ENCODE peak calls at places on chromosomes 2 and 18, in ten cellular contexts. One of them, this sample, is unnamed.

GRCh38 chr18:76544511-76545350 is 49.7 kb upstream of the ZNF516 start:
- DNase-seq in stimulated activated naive CD4-positive, alpha-beta T cell: no peak
- DNase-seq in NCI-H2081: peak; percentile 25
- DNase-seq in NCI-H1694 treated with DMSO at 0.1 percent for 48 hours: no peak
- DNase-seq in T-helper 1 cell: no peak
- DNase-seq in activated CD4-positive, CD25-positive, alpha-beta regulatory T cell treated with anti-CD3 and anti-CD28 coated beads, Interleukin-2, amount 50 U/mL, for 72 hours: no peak
- DNase-seq in ELR: no peak
- DNase-seq in effector memory CD8-positive, alpha-beta T cell: no peak
- DNase-seq in NCI-H1092: no peak
- DNase-seq in adrenal gland: no peak
- DNase-seq in this sample: no peak

GRCh38 chr2:195898505-195898904 is 170.1 kb downstream of the DNAH7 start:
- DNase-seq in stimulated activated naive CD4-positive, alpha-beta T cell: no peak
- DNase-seq in NCI-H2081: no peak
- DNase-seq in NCI-H1694 treated with DMSO at 0.1 percent for 48 hours: peak; percentile 90
- DNase-seq in T-helper 1 cell: no peak
- DNase-seq in activated CD4-positive, CD25-positive, alpha-beta regulatory T cell treated with anti-CD3 and anti-CD28 coated beads, Interleukin-2, amount 50 U/mL, for 72 hours: no peak
- DNase-seq in ELR: peak; percentile 94
- DNase-seq in effector memory CD8-positive, alpha-beta T cell: no peak
- DNase-seq in NCI-H1092: peak; percentile 37
- DNase-seq in adrenal gland: peak; percentile 71
- DNase-seq in this sample: no peak

GRCh38 chr2:171754254-171754939 is 67.1 kb downstream of the DYNC1I2 start:
- DNase-seq in stimulated activated naive CD4-positive, alpha-beta T cell: no peak
- DNase-seq in NCI-H2081: no peak
- DNase-seq in NCI-H1694 treated with DMSO at 0.1 percent for 48 hours: no peak
- DNase-seq in T-helper 1 cell: no peak
- DNase-seq in activated CD4-positive, CD25-positive, alpha-beta regulatory T cell treated with anti-CD3 and anti-CD28 coated beads, Interleukin-2, amount 50 U/mL, for 72 hours: no peak
- DNase-seq in ELR: peak; percentile 34
- DNase-seq in effector memory CD8-positive, alpha-beta T cell: no peak
- DNase-seq in NCI-H1092: no peak
- DNase-seq in adrenal gland: no peak
- DNase-seq in this sample: no peak

GRCh38 chr2:101540518-101540917 is 65.6 kb upstream of the RFX8 start:
- DNase-seq in stimulated activated naive CD4-positive, alpha-beta T cell: no peak
- DNase-seq in NCI-H2081: no peak
- DNase-seq in NCI-H1694 treated with DMSO at 0.1 percent for 48 hours: no peak
- DNase-seq in T-helper 1 cell: no peak
- DNase-seq in activated CD4-positive, CD25-positive, alpha-beta regulatory T cell treated with anti-CD3 and anti-CD28 coated beads, Interleukin-2, amount 50 U/mL, for 72 hours: no peak
- DNase-seq in ELR: peak; percentile 30
- DNase-seq in effector memory CD8-positive, alpha-beta T cell: no peak
- DNase-seq in NCI-H1092: no peak
- DNase-seq in adrenal gland: no peak
- DNase-seq in this sample: no peak

GRCh38 chr2:9549420-9549819 is 6.2 kb downstream of the ADAM17 start:
- DNase-seq in stimulated activated naive CD4-positive, alpha-beta T cell: no peak
- DNase-seq in NCI-H2081: no peak
- DNase-seq in NCI-H1694 treated with DMSO at 0.1 percent for 48 hours: no peak
- DNase-seq in T-helper 1 cell: no peak
- DNase-seq in activated CD4-positive, CD25-positive, alpha-beta regulatory T cell treated with anti-CD3 and anti-CD28 coated beads, Interleukin-2, amount 50 U/mL, for 72 hours: no peak
- DNase-seq in ELR: no peak
- DNase-seq in effector memory CD8-positive, alpha-beta T cell: no peak
- DNase-seq in NCI-H1092: no peak
- DNase-seq in adrenal gland: no peak
- DNase-seq in this sample: no peak

GRCh38 chr2:135281375-135281774 is 229.3 kb downstream of the RAB3GAP1 start:
- DNase-seq in stimulated activated naive CD4-positive, alpha-beta T cell: no peak
- DNase-seq in NCI-H2081: no peak
- DNase-seq in NCI-H1694 treated with DMSO at 0.1 percent for 48 hours: no peak
- DNase-seq in T-helper 1 cell: no peak
- DNase-seq in activated CD4-positive, CD25-positive, alpha-beta regulatory T cell treated with anti-CD3 and anti-CD28 coated beads, Interleukin-2, amount 50 U/mL, for 72 hours: no peak
- DNase-seq in ELR: no peak
- DNase-seq in effector memory CD8-positive, alpha-beta T cell: no peak
- DNase-seq in NCI-H1092: no peak
- DNase-seq in adrenal gland: no peak
- DNase-seq in this sample: no peak

GRCh38 chr2:220847587-220847986 is 724.5 kb downstream of the EPHA4 start:
- DNase-seq in stimulated activated naive CD4-positive, alpha-beta T cell: no peak
- DNase-seq in NCI-H2081: no peak
- DNase-seq in NCI-H1694 treated with DMSO at 0.1 percent for 48 hours: no peak
- DNase-seq in T-helper 1 cell: no peak
- DNase-seq in activated CD4-positive, CD25-positive, alpha-beta regulatory T cell treated with anti-CD3 and anti-CD28 coated beads, Interleukin-2, amount 50 U/mL, for 72 hours: no peak
- DNase-seq in ELR: peak; percentile 79
- DNase-seq in effector memory CD8-positive, alpha-beta T cell: no peak
- DNase-seq in NCI-H1092: no peak
- DNase-seq in adrenal gland: no peak
- DNase-seq in this sample: no peak

GRCh38 chr2:9297156-9297555 is 90.5 kb downstream of the ASAP2 start:
- DNase-seq in stimulated activated naive CD4-positive, alpha-beta T cell: no peak
- DNase-seq in NCI-H2081: no peak
- DNase-seq in NCI-H1694 treated with DMSO at 0.1 percent for 48 hours: no peak
- DNase-seq in T-helper 1 cell: no peak
- DNase-seq in activated CD4-positive, CD25-positive, alpha-beta regulatory T cell treated with anti-CD3 and anti-CD28 coated beads, Interleukin-2, amount 50 U/mL, for 72 hours: no peak
- DNase-seq in ELR: no peak
- DNase-seq in effector memory CD8-positive, alpha-beta T cell: no peak
- DNase-seq in NCI-H1092: no peak
- DNase-seq in adrenal gland: no peak
- DNase-seq in this sample: no peak

GRCh38 chr2:128594953-128595677 is 276.4 kb upstream of the HS6ST1 start:
- DNase-seq in stimulated activated naive CD4-positive, alpha-beta T cell: no peak
- DNase-seq in NCI-H2081: peak; percentile 77
- DNase-seq in NCI-H1694 treated with DMSO at 0.1 percent for 48 hours: no peak
- DNase-seq in T-helper 1 cell: no peak
- DNase-seq in activated CD4-positive, CD25-positive, alpha-beta regulatory T cell treated with anti-CD3 and anti-CD28 coated beads, Interleukin-2, amount 50 U/mL, for 72 hours: no peak
- DNase-seq in ELR: no peak
- DNase-seq in effector memory CD8-positive, alpha-beta T cell: no peak
- DNase-seq in NCI-H1092: no peak
- DNase-seq in adrenal gland: no peak
- DNase-seq in this sample: peak; percentile 48